ENCODE peak calls at places on chromosomes 1 and 21, in five cellular contexts. Z, V, F, G and N are unnamed samples.

GRCh38 chr1:218664385-218665170 is 319.4 kb downstream of the TGFB2 start:
- DNase-seq in Z (no peak), V (no peak), F (no peak), G (peak; percentile 54), N (no peak)

GRCh38 chr1:77126309-77126708 is 92.9 kb downstream of the PIGK start:
- DNase-seq in Z (peak; percentile 44), V (peak; percentile 13), F (no peak), G (peak; percentile 87), N (peak; percentile 10)

GRCh38 chr1:48329905-48330304 is 107.4 kb downstream of the SLC5A9 start:
- DNase-seq in Z (no peak), V (no peak), F (no peak), G (no peak), N (no peak)

GRCh38 chr1:147389532-147390184 is 147.2 kb downstream of the CHD1L start:
- DNase-seq in Z (peak; percentile 49), V (no peak), F (no peak), G (peak; percentile 68), N (no peak)

GRCh38 chr1:87330954-87331318 is 2.3 kb downstream of the LMO4 start:
- DNase-seq in Z (peak; percentile 7), V (no peak), F (no peak), G (peak; percentile 12), N (no peak)

GRCh38 chr21:33069994-33070811 is at the start of gene OLIG1:
- DNase-seq in Z (peak; percentile 85), V (no peak), F (no peak), G (peak; percentile 16), N (peak; percentile 97)

GRCh38 chr1:68973459-68974244 is 476.8 kb upstream of the DEPDC1 start:
- DNase-seq in Z (no peak), V (no peak), F (no peak), G (peak; percentile 68), N (no peak)

GRCh38 chr1:113439272-113439660 is 49.0 kb downstream of the MAGI3 start:
- DNase-seq in Z (no peak), V (no peak), F (no peak), G (no peak), N (no peak)

GRCh38 chr1:111192643-111193519 is 7.6 kb downstream of the DENND2D start:
- DNase-seq in Z (no peak), V (no peak), F (no peak), G (no peak), N (no peak)

GRCh38 chr1:211493133-211493864 is 1.3 kb upstream of the RD3 start:
- DNase-seq in Z (no peak), V (no peak), F (no peak), G (no peak), N (no peak)

GRCh38 chr21:44522753-44523204 is 17.2 kb downstream of the KRTAP10-1 start:
- DNase-seq in Z (no peak), V (no peak), F (no peak), G (no peak), N (no peak)

GRCh38 chr21:46122241-46122671 is 24.3 kb downstream of the COL6A2 start:
- DNase-seq in Z (no peak), V (no peak), F (no peak), G (peak; percentile 95), N (peak; percentile 9)

GRCh38 chr21:41507521-41508414 is at the start of gene TMPRSS2:
- DNase-seq in Z (no peak), V (no peak), F (no peak), G (no peak), N (no peak)

GRCh38 chr1:15765495-15766194 is 7.0 kb downstream of the FBLIM1 start:
- DNase-seq in Z (peak; percentile 97), V (no peak), F (no peak), G (peak; percentile 67), N (no peak)

GRCh38 chr1:93991269-93991668 is 82.0 kb upstream of the GCLM start:
- DNase-seq in Z (no peak), V (no peak), F (no peak), G (no peak), N (no peak)

GRCh38 chr1:16088996-16089395 is 15.5 kb upstream of the FAM131C start:
- DNase-seq in Z (no peak), V (no peak), F (no peak), G (peak; percentile 89), N (no peak)

GRCh38 chr1:111249960-111250359 is 22.4 kb downstream of the CHI3L2 start:
- DNase-seq in Z (no peak), V (no peak), F (no peak), G (no peak), N (peak; percentile 25)

GRCh38 chr1:119544165-119544762 is 37.3 kb downstream of the HSD3B1 start:
- DNase-seq in Z (no peak), V (no peak), F (no peak), G (peak; percentile 7), N (no peak)

GRCh38 chr1:84571150-84571535 is 3.1 kb downstream of the CTBS start:
- DNase-seq in Z (no peak), V (no peak), F (no peak), G (peak; percentile 42), N (no peak)

GRCh38 chr1:32659581-32659980 is 8.6 kb downstream of the RBBP4 start:
- DNase-seq in Z (no peak), V (no peak), F (no peak), G (no peak), N (no peak)

GRCh38 chr1:92168657-92169056 is 49.1 kb upstream of the C1orf146 start:
- DNase-seq in Z (no peak), V (no peak), F (no peak), G (no peak), N (no peak)

GRCh38 chr1:66532798-66533783 is 862 bp upstream of the SGIP1 start:
- DNase-seq in Z (no peak), V (no peak), F (no peak), G (peak; percentile 93), N (peak; percentile 40)

GRCh38 chr1:21818661-21819060 is 6.6 kb downstream of the LDLRAD2 start:
- DNase-seq in Z (peak; percentile 67), V (no peak), F (no peak), G (peak; percentile 34), N (no peak)

GRCh38 chr1:200733907-200734306 is 4.8 kb upstream of the CAMSAP2 start:
- DNase-seq in Z (no peak), V (no peak), F (no peak), G (peak; percentile 28), N (no peak)

GRCh38 chr1:209808059-209808494 is 2.1 kb upstream of the IRF6 start:
- DNase-seq in Z (peak; percentile 82), V (no peak), F (no peak), G (peak; percentile 98), N (no peak)

GRCh38 chr1:237327061-237327460 is 285.1 kb downstream of the RYR2 start:
- DNase-seq in Z (no peak), V (no peak), F (no peak), G (no peak), N (no peak)

GRCh38 chr1:92184632-92185031 is 33.1 kb upstream of the C1orf146 start:
- DNase-seq in Z (no peak), V (no peak), F (no peak), G (peak; percentile 91), N (no peak)

GRCh38 chr1:37475380-37476086 is 1.2 kb downstream of the ZC3H12A start:
- DNase-seq in Z (no peak), V (no peak), F (no peak), G (peak; percentile 29), N (no peak)

GRCh38 chr1:192952646-192953045 is 106.5 kb downstream of the UCHL5 start:
- DNase-seq in Z (no peak), V (no peak), F (no peak), G (peak; percentile 73), N (no peak)

GRCh38 chr1:87986154-87986914 is 657.7 kb downstream of the LMO4 start:
- DNase-seq in Z (no peak), V (no peak), F (no peak), G (no peak), N (no peak)

GRCh38 chr1:208600456-208600855 is 356.3 kb upstream of the PLXNA2 start:
- DNase-seq in Z (no peak), V (no peak), F (no peak), G (no peak), N (no peak)